ENCODE peak calls at places on chromosomes 11 and 22, in four cellular contexts. G is GM12878, L is A549, T is HepG2. D is an unnamed sample.

GRCh38 chr22:43226368-43226979 is 39.5 kb upstream of the TTLL12 start:
- DNase-seq in L (no peak), T (peak), G (no peak), D (no peak)

GRCh38 chr11:95147364-95147905 is 57.8 kb downstream of the ENDOD1 start:
- DNase-seq in T (peak), L (peak), G (no peak), D (peak)

GRCh38 chr11:720017-720641 is 14.1 kb downstream of the EPS8L2 start:
- DNase-seq in G (no peak), L (no peak), T (no peak), D (no peak)

GRCh38 chr22:19523240-19524169 is 705 bp downstream of the CLDN5 start:
- DNase-seq in T (no peak), G (no peak), L (no peak), D (no peak)

GRCh38 chr11:73156686-73157085 is 14.6 kb upstream of the FCHSD2 start:
- DNase-seq in L (no peak), G (no peak), T (no peak), D (no peak)

GRCh38 chr11:72039108-72039850 is 40.6 kb downstream of the IL18BP start:
- DNase-seq in G (no peak), L (no peak), T (no peak), D (no peak)

GRCh38 chr11:45025716-45026492 is 75.2 kb upstream of the TP53I11 start:
- DNase-seq in G (no peak), L (no peak), T (peak), D (no peak)

GRCh38 chr22:38638734-38639133 is 17.5 kb downstream of the FAM227A start:
- DNase-seq in L (no peak), G (no peak), T (peak), D (peak)

GRCh38 chr11:66834943-66835342 is 8.3 kb upstream of the RCE1 start:
- DNase-seq in T (no peak), G (no peak), L (no peak), D (peak)

GRCh38 chr11:130415719-130416536 is 12.5 kb downstream of the ADAMTS8 start:
- DNase-seq in T (no peak), G (no peak), L (no peak), D (no peak)

GRCh38 chr11:134349109-134349801 is 17.5 kb downstream of the GLB1L2 start:
- DNase-seq in L (no peak), G (no peak), T (no peak), D (no peak)

GRCh38 chr22:22243033-22243680 is 1.4 kb upstream of the VPREB1 start:
- DNase-seq in T (no peak), L (no peak), G (no peak), D (no peak)

GRCh38 chr11:114280696-114281095 is 15.5 kb upstream of the NNMT start:
- DNase-seq in L (peak), T (peak), G (no peak), D (peak)

GRCh38 chr22:41919357-41920224 is 4.7 kb upstream of the SHISA8 start:
- DNase-seq in T (no peak), G (peak), L (no peak), D (peak)

GRCh38 chr22:36589856-36590255 is 60.9 kb upstream of the EIF3D start:
- DNase-seq in G (no peak), T (no peak), L (no peak), D (no peak)

GRCh38 chr11:16352707-16353106 is 3.6 kb downstream of the SOX6 start:
- DNase-seq in L (no peak), T (no peak), G (no peak), D (no peak)

GRCh38 chr11:74731301-74732094 is at the start of gene CHRDL2:
- DNase-seq in L (peak), T (no peak), G (no peak), D (no peak)

GRCh38 chr11:59550842-59551650 is 39.7 kb downstream of the OR4D9 start:
- DNase-seq in L (peak), T (peak), G (peak), D (peak)

GRCh38 chr22:49259870-49260615 is 567.6 kb downstream of the BRD1 start:
- DNase-seq in L (no peak), T (no peak), G (no peak), D (no peak)

GRCh38 chr11:2517016-2517385 is 72.2 kb downstream of the KCNQ1 start:
- DNase-seq in L (no peak), G (no peak), T (no peak), D (no peak)

GRCh38 chr11:16612801-16613400 is 125.5 kb upstream of the C11orf58 start:
- DNase-seq in L (no peak), G (no peak), T (no peak), D (no peak)

GRCh38 chr11:3164138-3164539 is 971 bp downstream of the OSBPL5 start:
- DNase-seq in L (no peak), T (no peak), G (no peak), D (no peak)

GRCh38 chr11:83724704-83725114 is 438.5 kb upstream of the CCDC90B start:
- DNase-seq in L (peak), T (no peak), G (no peak), D (no peak)

GRCh38 chr11:67633758-67634365 is 4.1 kb upstream of the NUDT8 start:
- DNase-seq in L (no peak), G (no peak), T (no peak), D (no peak)

GRCh38 chr22:40651057-40651456 is 14.5 kb upstream of the MRTFA start:
- DNase-seq in T (no peak), G (no peak), L (no peak), D (no peak)

GRCh38 chr22:40805699-40806203 is 13.4 kb downstream of the SLC25A17 start:
- DNase-seq in T (no peak), L (no peak), G (no peak), D (no peak)

GRCh38 chr11:24513837-24514594 is 17.2 kb downstream of the LUZP2 start:
- DNase-seq in T (no peak), G (no peak), L (no peak), D (no peak)

GRCh38 chr11:61691378-61692156 is 11.4 kb downstream of the DAGLA start:
- DNase-seq in L (no peak), G (no peak), T (no peak), D (no peak)

GRCh38 chr22:24984122-24984521 is 31.6 kb downstream of the KIAA1671 start:
- DNase-seq in T (no peak), L (no peak), G (no peak), D (no peak)

GRCh38 chr11:45026835-45027234 is 76.2 kb upstream of the TP53I11 start:
- DNase-seq in L (no peak), G (no peak), T (no peak), D (no peak)

GRCh38 chr11:69700278-69701140 is 3.3 kb downstream of the FGF19 start:
- DNase-seq in T (peak), L (peak), G (no peak), D (peak)
- TF ChIP-seq CHD4 in T (no peak), L (no peak), G (no peak), D (no peak)

GRCh38 chr22:33002035-33002434 is 56.1 kb downstream of the SYN3 start:
- DNase-seq in L (no peak), G (no peak), T (no peak), D (no peak)
- TF ChIP-seq CHD4 in L (no peak), G (no peak), T (no peak), D (no peak)

GRCh38 chr11:8258289-8258688 is 5.4 kb downstream of the LMO1 start:
- DNase-seq in G (no peak), T (no peak), L (no peak), D (no peak)
- TF ChIP-seq CHD4 in G (no peak), T (no peak), L (no peak), D (no peak)

DNA sequence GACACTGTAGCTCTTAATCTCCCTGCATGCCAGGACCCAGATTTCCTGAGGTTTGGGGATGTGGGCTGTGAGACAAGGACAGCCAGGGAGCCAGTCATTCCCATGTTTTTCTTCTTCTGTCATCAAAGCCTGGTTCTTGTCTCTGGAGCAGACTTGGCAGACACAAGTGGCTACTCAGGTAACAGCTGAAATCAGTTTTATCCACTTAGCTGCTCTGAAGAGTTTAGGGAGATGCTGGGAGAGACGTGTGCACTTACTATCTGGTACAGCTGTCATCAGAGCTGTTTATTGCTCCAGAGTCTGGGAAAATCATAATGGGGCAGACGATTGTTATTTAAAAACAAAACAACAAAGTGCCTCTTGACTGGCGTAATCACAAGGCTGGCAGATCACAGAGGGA is 56.6 kb downstream of the CSNK2A3 start:
- DNase-seq in G (no peak), T (no peak), L (no peak), D (no peak)
- TF ChIP-seq CHD4 in G (no peak), T (no peak), L (no peak), D (no peak)

DNA sequence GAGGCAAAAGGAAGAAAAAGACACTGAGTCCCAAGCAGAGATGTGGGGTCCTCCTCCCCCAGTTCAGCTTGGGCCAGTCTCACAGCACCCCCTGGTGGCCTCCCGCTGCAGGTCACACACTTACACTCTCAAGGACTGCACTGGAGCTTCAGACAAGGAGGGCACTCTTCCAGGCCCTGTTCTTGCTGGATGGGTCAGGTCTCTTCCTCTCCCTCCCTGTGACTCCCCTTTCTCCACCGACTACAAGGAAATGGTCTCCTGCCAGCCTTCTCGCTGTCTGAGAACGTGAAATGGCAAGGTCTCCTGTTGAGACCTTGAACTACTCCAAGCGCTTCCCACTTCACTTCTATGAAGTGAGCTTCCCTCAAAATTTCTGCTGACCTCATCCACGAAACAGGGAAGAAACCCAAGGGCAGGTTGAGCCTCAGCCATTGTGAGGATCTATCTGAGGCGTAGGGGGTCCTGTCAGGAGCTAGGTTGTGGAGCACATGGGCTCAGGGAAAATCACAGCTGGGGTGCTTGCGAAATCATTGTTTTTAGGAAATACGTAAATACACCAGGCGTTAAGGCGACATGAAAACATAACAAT is 11.2 kb upstream of the IGLL1 start:
- DNase-seq in G (no peak), L (peak), T (peak), D (peak)
- TF ChIP-seq CHD4 in G (no peak), L (no peak), T (no peak), D (no peak)

GRCh38 chr11:57761301-57762234 is at the start of gene CTNND1:
- DNase-seq in T (peak), L (peak), G (peak), D (peak)
- TF ChIP-seq CHD4 in T (no peak), L (no peak), G (no peak), D (no peak)

GRCh38 chr11:87901366-87901765 is 273.9 kb downstream of the RAB38 start:
- DNase-seq in G (no peak), T (no peak), L (no peak), D (no peak)
- TF ChIP-seq CHD4 in G (no peak), T (no peak), L (no peak), D (no peak)

D was measured in K562.